ENCODE peak calls at places on chromosome 1, in six cellular contexts. D is HFFc6, P is colonic mucosa, Q is breast epithelium, N is heart right ventricle, O is foreskin fibroblast. E is an unnamed sample.

GRCh38 chr1:230185076-230186001 is 118.3 kb downstream of the GALNT2 start:
- DNase-seq in D (no peak), P (no peak), Q (no peak), N (no peak), O (no peak), E (no peak)

GRCh38 chr1:65167544-65167943 is 19.5 kb downstream of the AK4 start:
- DNase-seq in D (no peak), P (no peak), Q (no peak), N (no peak), O (no peak), E (no peak)

GRCh38 chr1:68370101-68370915 is 79.4 kb downstream of the RPE65 start:
- DNase-seq in D (no peak), P (no peak), Q (no peak), N (no peak), O (no peak), E (no peak)

GRCh38 chr1:13543927-13544556 is 30.2 kb upstream of the LRRC38 start:
- DNase-seq in D (no peak), P (no peak), Q (peak), N (peak), O (no peak), E (no peak)

GRCh38 chr1:177567393-177567792 is 396.6 kb downstream of the BRINP2 start:
- DNase-seq in D (no peak), P (no peak), Q (no peak), N (no peak), O (peak), E (no peak)

GRCh38 chr1:71916894-71917293 is 365.4 kb downstream of the NEGR1 start:
- DNase-seq in D (no peak), P (no peak), Q (no peak), N (no peak), O (no peak), E (no peak)

GRCh38 chr1:37958690-37959089 is 11.8 kb upstream of the INPP5B start:
- DNase-seq in D (peak), P (no peak), Q (no peak), N (no peak), O (peak), E (no peak)

GRCh38 chr1:3248416-3249141 is 179.6 kb downstream of the PRDM16 start:
- DNase-seq in D (no peak), P (no peak), Q (no peak), N (no peak), O (no peak), E (no peak)

GRCh38 chr1:232748910-232749368 is 56.3 kb upstream of the MAP10 start:
- DNase-seq in D (no peak), P (no peak), Q (no peak), N (no peak), O (no peak), E (no peak)

GRCh38 chr1:17948594-17948993 is 159.0 kb upstream of the IGSF21 start:
- DNase-seq in D (no peak), P (no peak), Q (no peak), N (no peak), O (no peak), E (no peak)

GRCh38 chr1:159211331-159212136 is 6.9 kb downstream of the ACKR1 start:
- DNase-seq in D (no peak), P (peak), Q (no peak), N (peak), O (peak), E (peak)

GRCh38 chr1:1894354-1895049 is 3.6 kb upstream of the GNB1 start:
- DNase-seq in D (no peak), P (peak), Q (no peak), N (peak), O (no peak), E (no peak)

GRCh38 chr1:230572121-230573083 is 69.9 kb upstream of the COG2 start:
- DNase-seq in D (no peak), P (peak), Q (no peak), N (no peak), O (no peak), E (no peak)

GRCh38 chr1:193325042-193325441 is 138.6 kb upstream of the B3GALT2 start:
- DNase-seq in D (peak), P (no peak), Q (no peak), N (no peak), O (no peak), E (no peak)

GRCh38 chr1:34199927-34200326 is 23.2 kb downstream of the C1orf94 start:
- DNase-seq in D (peak), P (no peak), Q (no peak), N (no peak), O (peak), E (no peak)

GRCh38 chr1:19013826-19014548 is 57.5 kb upstream of the IFFO2 start:
- DNase-seq in D (no peak), P (peak), Q (peak), N (no peak), O (no peak), E (no peak)

GRCh38 chr1:2800664-2801045 is 838 bp downstream of the TTC34 start:
- DNase-seq in D (no peak), P (no peak), Q (no peak), N (peak), O (no peak), E (no peak)

GRCh38 chr1:185917646-185918045 is 183.5 kb downstream of the HMCN1 start:
- DNase-seq in D (peak), P (no peak), Q (no peak), N (no peak), O (no peak), E (peak)

DNA sequence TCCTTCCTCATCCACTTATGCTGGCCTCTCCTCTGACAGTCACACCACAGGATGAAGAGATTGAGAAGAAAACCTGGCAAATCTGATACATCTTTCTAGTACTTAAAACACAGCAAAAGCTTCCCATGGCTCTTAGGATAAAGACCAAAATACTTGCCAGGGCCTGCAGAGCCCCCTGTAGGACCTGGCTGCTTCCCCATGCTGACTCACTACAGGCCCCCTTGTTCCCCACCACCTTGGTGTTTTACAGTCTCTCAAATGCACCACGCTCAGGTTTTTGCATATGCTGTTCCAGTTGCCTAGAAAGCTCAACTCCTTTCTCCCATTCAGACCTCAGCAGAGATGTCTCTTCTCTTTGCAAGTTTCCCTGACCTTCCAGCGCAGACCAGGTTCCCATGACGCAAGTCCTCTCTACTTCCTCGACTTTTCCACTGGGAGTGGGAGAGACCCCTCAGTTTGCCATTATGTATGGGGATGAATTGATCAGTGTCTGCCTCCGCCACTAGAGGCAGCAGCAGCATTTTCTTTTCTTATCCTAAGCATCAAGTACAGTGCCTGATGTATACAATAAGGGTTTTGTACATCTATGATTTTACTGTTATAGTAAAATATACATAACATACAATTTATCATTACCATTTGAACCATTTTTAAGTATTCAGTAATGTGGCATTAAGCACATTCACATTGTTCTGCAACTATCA is 113.8 kb upstream of the C8B start:
- DNase-seq in D (no peak), P (no peak), Q (no peak), N (no peak), O (no peak), E (no peak)
- TF ChIP-seq CTCF in D (peak), P (no peak), Q (no peak), N (peak), O (peak), E (no peak)

GRCh38 chr1:94532077-94532476 is 9.5 kb downstream of the F3 start:
- DNase-seq in D (no peak), P (no peak), Q (no peak), N (no peak), O (no peak), E (no peak)
- TF ChIP-seq CTCF in D (peak), P (no peak), Q (peak), N (no peak), O (no peak), E (no peak)

GRCh38 chr1:238399558-238399957 is 508.8 kb upstream of the ZP4 start:
- DNase-seq in D (no peak), P (no peak), Q (no peak), N (no peak), O (no peak), E (no peak)
- TF ChIP-seq CTCF in D (peak), P (no peak), Q (no peak), N (no peak), O (no peak), E (no peak)

GRCh38 chr1:59776960-59777852 is 37.5 kb upstream of the HOOK1 start:
- DNase-seq in D (peak), P (no peak), Q (no peak), N (no peak), O (peak), E (no peak)
- TF ChIP-seq CTCF in D (peak), P (no peak), Q (no peak), N (no peak), O (no peak), E (no peak)

GRCh38 chr1:209875510-209875909 is 47.7 kb downstream of the UTP25 start:
- DNase-seq in D (peak), P (no peak), Q (no peak), N (no peak), O (no peak), E (no peak)
- TF ChIP-seq CTCF in D (peak), P (no peak), Q (no peak), N (no peak), O (peak), E (no peak)

E was measured in mesothelial cell of epicardium.